ENCODE peak calls at places on chromosomes 1 and 21, in five cellular contexts. F is astrocyte; W is Panc1; R is cardiac muscle cell; G is stimulated activated CD8-positive, alpha-beta memory T cell treated with anti-CD3 and anti-CD28 coated beads, Interleukin-4, amount 100 ng/mL, for 48 hours. V is an unnamed sample.
A peak's percentile ranks its signal among the peaks of the same experiment; 100 is the strongest.

GRCh38 chr1:29417558-29417858 is 181.2 kb downstream of the PTPRU start:
- DNase-seq in G (no peak), W (no peak), F (no peak), R (no peak), V (no peak)

GRCh38 chr1:9166289-9167235 is 37.7 kb upstream of the GPR157 start:
- DNase-seq in W (no peak), R (peak; percentile 66), G (no peak), F (peak; percentile 87), V (no peak)

GRCh38 chr1:58583496-58583895 is 6.4 kb upstream of the TACSTD2 start:
- DNase-seq in G (no peak), R (no peak), W (no peak), F (no peak), V (no peak)

GRCh38 chr1:115837762-115838421 is 3.0 kb downstream of the NHLH2 start:
- DNase-seq in R (no peak), G (no peak), F (no peak), W (no peak), V (peak; percentile 56)

GRCh38 chr1:56569661-56570060 is 9.7 kb downstream of the PLPP3 start:
- DNase-seq in W (no peak), G (no peak), F (no peak), R (no peak), V (no peak)

GRCh38 chr1:20366766-20367602 is 76.3 kb downstream of the VWA5B1 start:
- DNase-seq in R (peak; percentile 56), G (no peak), W (no peak), F (peak; percentile 42), V (peak; percentile 81)

GRCh38 chr1:109819365-109819764 is 55.6 kb upstream of the EPS8L3 start:
- DNase-seq in G (no peak), F (no peak), R (no peak), W (no peak), V (no peak)

GRCh38 chr1:205012416-205013140 is 30.4 kb upstream of the CNTN2 start:
- DNase-seq in G (no peak), R (no peak), F (no peak), W (no peak), V (no peak)

GRCh38 chr21:45041351-45041805 is 33.0 kb upstream of the ADARB1 start:
- DNase-seq in F (peak; percentile 25), R (peak; percentile 96), W (no peak), G (no peak), V (no peak)

GRCh38 chr1:1677718-1678580 is 14.6 kb downstream of the SLC35E2B start:
- DNase-seq in R (no peak), F (no peak), G (peak; percentile 72), W (no peak), V (no peak)

GRCh38 chr1:207985190-207985589 is 74.3 kb upstream of the CD34 start:
- DNase-seq in F (no peak), G (no peak), R (no peak), W (no peak), V (no peak)

GRCh38 chr1:206686486-206687249 is 2.0 kb downstream of the MAPKAPK2 start:
- DNase-seq in R (no peak), G (peak; percentile 42), W (no peak), F (no peak), V (no peak)

GRCh38 chr21:42039470-42039901 is 29.3 kb upstream of the ZBTB21 start:
- DNase-seq in R (peak; percentile 64), F (peak; percentile 58), G (no peak), W (no peak), V (no peak)

GRCh38 chr1:216531308-216532239 is 108.3 kb upstream of the USH2A start:
- DNase-seq in F (peak; percentile 6), R (peak; percentile 48), G (no peak), W (no peak), V (no peak)

GRCh38 chr1:206000641-206001339 is 2.4 kb downstream of the RAB7B start:
- DNase-seq in R (peak; percentile 36), G (peak; percentile 64), W (no peak), F (peak; percentile 73), V (peak; percentile 5)

GRCh38 chr1:84949664-84950063 is 47.2 kb downstream of the MCOLN2 start:
- DNase-seq in G (no peak), W (no peak), F (no peak), R (no peak), V (no peak)

GRCh38 chr1:200329208-200329882 is 80.5 kb downstream of the ZNF281 start:
- DNase-seq in F (no peak), R (no peak), W (no peak), G (no peak), V (no peak)

GRCh38 chr1:155007253-155007828 is 4.7 kb downstream of the ZBTB7B start:
- DNase-seq in R (no peak), F (no peak), G (no peak), W (no peak), V (no peak)

GRCh38 chr1:151852733-151853132 is 779 bp downstream of the THEM5 start:
- DNase-seq in F (no peak), R (no peak), W (no peak), G (no peak), V (no peak)

GRCh38 chr1:42479621-42480020 is 16.5 kb downstream of the CCDC30 start:
- DNase-seq in W (no peak), R (peak; percentile 11), F (peak; percentile 20), G (no peak), V (no peak)

GRCh38 chr1:145995964-145996432 is 381 bp downstream of the TXNIP start:
- DNase-seq in G (no peak), R (no peak), W (no peak), F (no peak), V (no peak)

V was measured in WTC11.